ENCODE peak calls at places on chromosome 1, in seven cellular contexts. One of them, this sample, is unnamed.
A peak's percentile ranks its signal among the peaks of the same experiment; 100 is the strongest.

GRCh38 chr1:44422161-44422560 is 17.1 kb downstream of the RNF220 start:
- DNase-seq in COR-L47: no peak
- DNase-seq in prostate gland: no peak
- DNase-seq in activated CD8-positive, alpha-beta memory T cell treated with anti-CD3 and anti-CD28 coated beads for 24 hours: no peak
- DNase-seq in AG08395: no peak
- DNase-seq in stimulated activated naive B cell treated with anti-CD40 and anti-IgM and Interleukin-4, amounts not matched to agents 10 μg/mL and 1 μg/mL and 100 μg/mL, for 72 hours: no peak
- DNase-seq in substantia nigra: no peak
- DNase-seq in this sample: no peak

GRCh38 chr1:38197566-38197965 is 151.0 kb upstream of the POU3F1 start:
- DNase-seq in COR-L47: no peak
- DNase-seq in prostate gland: no peak
- DNase-seq in activated CD8-positive, alpha-beta memory T cell treated with anti-CD3 and anti-CD28 coated beads for 24 hours: no peak
- DNase-seq in AG08395: no peak
- DNase-seq in stimulated activated naive B cell treated with anti-CD40 and anti-IgM and Interleukin-4, amounts not matched to agents 10 μg/mL and 1 μg/mL and 100 μg/mL, for 72 hours: no peak
- DNase-seq in substantia nigra: no peak
- DNase-seq in this sample: no peak

GRCh38 chr1:240766831-240767230 is 154.9 kb upstream of the GREM2 start:
- DNase-seq in COR-L47: no peak
- DNase-seq in prostate gland: no peak
- DNase-seq in activated CD8-positive, alpha-beta memory T cell treated with anti-CD3 and anti-CD28 coated beads for 24 hours: no peak
- DNase-seq in AG08395: peak; percentile 36
- DNase-seq in stimulated activated naive B cell treated with anti-CD40 and anti-IgM and Interleukin-4, amounts not matched to agents 10 μg/mL and 1 μg/mL and 100 μg/mL, for 72 hours: no peak
- DNase-seq in substantia nigra: no peak
- DNase-seq in this sample: no peak

GRCh38 chr1:19456915-19457554 is 28.3 kb downstream of the CAPZB start:
- DNase-seq in COR-L47: no peak
- DNase-seq in prostate gland: no peak
- DNase-seq in activated CD8-positive, alpha-beta memory T cell treated with anti-CD3 and anti-CD28 coated beads for 24 hours: no peak
- DNase-seq in AG08395: no peak
- DNase-seq in stimulated activated naive B cell treated with anti-CD40 and anti-IgM and Interleukin-4, amounts not matched to agents 10 μg/mL and 1 μg/mL and 100 μg/mL, for 72 hours: no peak
- DNase-seq in substantia nigra: no peak
- DNase-seq in this sample: no peak

GRCh38 chr1:32988665-32989064 is 24.1 kb upstream of the RNF19B start:
- DNase-seq in COR-L47: no peak
- DNase-seq in prostate gland: no peak
- DNase-seq in activated CD8-positive, alpha-beta memory T cell treated with anti-CD3 and anti-CD28 coated beads for 24 hours: no peak
- DNase-seq in AG08395: no peak
- DNase-seq in stimulated activated naive B cell treated with anti-CD40 and anti-IgM and Interleukin-4, amounts not matched to agents 10 μg/mL and 1 μg/mL and 100 μg/mL, for 72 hours: no peak
- DNase-seq in substantia nigra: no peak
- DNase-seq in this sample: no peak

GRCh38 chr1:160353223-160353622 is 10.0 kb downstream of the NCSTN start:
- DNase-seq in COR-L47: no peak
- DNase-seq in prostate gland: no peak
- DNase-seq in activated CD8-positive, alpha-beta memory T cell treated with anti-CD3 and anti-CD28 coated beads for 24 hours: peak; percentile 41
- DNase-seq in AG08395: peak; percentile 25
- DNase-seq in stimulated activated naive B cell treated with anti-CD40 and anti-IgM and Interleukin-4, amounts not matched to agents 10 μg/mL and 1 μg/mL and 100 μg/mL, for 72 hours: no peak
- DNase-seq in substantia nigra: no peak
- DNase-seq in this sample: no peak

GRCh38 chr1:232579461-232579860 is 50.5 kb downstream of the SIPA1L2 start:
- DNase-seq in COR-L47: no peak
- DNase-seq in prostate gland: no peak
- DNase-seq in activated CD8-positive, alpha-beta memory T cell treated with anti-CD3 and anti-CD28 coated beads for 24 hours: no peak
- DNase-seq in AG08395: no peak
- DNase-seq in stimulated activated naive B cell treated with anti-CD40 and anti-IgM and Interleukin-4, amounts not matched to agents 10 μg/mL and 1 μg/mL and 100 μg/mL, for 72 hours: no peak
- DNase-seq in substantia nigra: no peak
- DNase-seq in this sample: no peak

GRCh38 chr1:118985611-118986290 is 2.4 kb downstream of the TBX15 start:
- DNase-seq in COR-L47: no peak
- DNase-seq in prostate gland: no peak
- DNase-seq in activated CD8-positive, alpha-beta memory T cell treated with anti-CD3 and anti-CD28 coated beads for 24 hours: no peak
- DNase-seq in AG08395: peak; percentile 42
- DNase-seq in stimulated activated naive B cell treated with anti-CD40 and anti-IgM and Interleukin-4, amounts not matched to agents 10 μg/mL and 1 μg/mL and 100 μg/mL, for 72 hours: no peak
- DNase-seq in substantia nigra: no peak
- DNase-seq in this sample: no peak

GRCh38 chr1:225891229-225891972 is 2.5 kb upstream of the LEFTY1 start:
- DNase-seq in COR-L47: no peak
- DNase-seq in prostate gland: peak; percentile 87
- DNase-seq in activated CD8-positive, alpha-beta memory T cell treated with anti-CD3 and anti-CD28 coated beads for 24 hours: no peak
- DNase-seq in AG08395: no peak
- DNase-seq in stimulated activated naive B cell treated with anti-CD40 and anti-IgM and Interleukin-4, amounts not matched to agents 10 μg/mL and 1 μg/mL and 100 μg/mL, for 72 hours: no peak
- DNase-seq in substantia nigra: no peak
- DNase-seq in this sample: peak; percentile 46

GRCh38 chr1:153122831-153123421 is 9.6 kb upstream of the SPRR2F start:
- DNase-seq in COR-L47: peak; percentile 98
- DNase-seq in prostate gland: no peak
- DNase-seq in activated CD8-positive, alpha-beta memory T cell treated with anti-CD3 and anti-CD28 coated beads for 24 hours: no peak
- DNase-seq in AG08395: no peak
- DNase-seq in stimulated activated naive B cell treated with anti-CD40 and anti-IgM and Interleukin-4, amounts not matched to agents 10 μg/mL and 1 μg/mL and 100 μg/mL, for 72 hours: no peak
- DNase-seq in substantia nigra: no peak
- DNase-seq in this sample: no peak

GRCh38 chr1:192538407-192539311 is 36.9 kb upstream of the RGS1 start:
- DNase-seq in COR-L47: no peak
- DNase-seq in prostate gland: no peak
- DNase-seq in activated CD8-positive, alpha-beta memory T cell treated with anti-CD3 and anti-CD28 coated beads for 24 hours: no peak
- DNase-seq in AG08395: peak; percentile 21
- DNase-seq in stimulated activated naive B cell treated with anti-CD40 and anti-IgM and Interleukin-4, amounts not matched to agents 10 μg/mL and 1 μg/mL and 100 μg/mL, for 72 hours: no peak
- DNase-seq in substantia nigra: no peak
- DNase-seq in this sample: no peak

GRCh38 chr1:36612881-36613280 is 130.2 kb upstream of the CSF3R start:
- DNase-seq in COR-L47: no peak
- DNase-seq in prostate gland: no peak
- DNase-seq in activated CD8-positive, alpha-beta memory T cell treated with anti-CD3 and anti-CD28 coated beads for 24 hours: no peak
- DNase-seq in AG08395: no peak
- DNase-seq in stimulated activated naive B cell treated with anti-CD40 and anti-IgM and Interleukin-4, amounts not matched to agents 10 μg/mL and 1 μg/mL and 100 μg/mL, for 72 hours: no peak
- DNase-seq in substantia nigra: no peak
- DNase-seq in this sample: no peak

GRCh38 chr1:199590708-199591107 is 436.8 kb upstream of the NR5A2 start:
- DNase-seq in COR-L47: no peak
- DNase-seq in prostate gland: no peak
- DNase-seq in activated CD8-positive, alpha-beta memory T cell treated with anti-CD3 and anti-CD28 coated beads for 24 hours: no peak
- DNase-seq in AG08395: no peak
- DNase-seq in stimulated activated naive B cell treated with anti-CD40 and anti-IgM and Interleukin-4, amounts not matched to agents 10 μg/mL and 1 μg/mL and 100 μg/mL, for 72 hours: no peak
- DNase-seq in substantia nigra: no peak
- DNase-seq in this sample: no peak

GRCh38 chr1:54095543-54096286 is 42.3 kb downstream of the TCEANC2 start:
- DNase-seq in COR-L47: peak; percentile 69
- DNase-seq in prostate gland: no peak
- DNase-seq in activated CD8-positive, alpha-beta memory T cell treated with anti-CD3 and anti-CD28 coated beads for 24 hours: no peak
- DNase-seq in AG08395: no peak
- DNase-seq in stimulated activated naive B cell treated with anti-CD40 and anti-IgM and Interleukin-4, amounts not matched to agents 10 μg/mL and 1 μg/mL and 100 μg/mL, for 72 hours: no peak
- DNase-seq in substantia nigra: no peak
- DNase-seq in this sample: no peak

GRCh38 chr1:223776826-223777454 is 64.6 kb downstream of the CAPN2 start:
- DNase-seq in COR-L47: no peak
- DNase-seq in prostate gland: peak; percentile 2
- DNase-seq in activated CD8-positive, alpha-beta memory T cell treated with anti-CD3 and anti-CD28 coated beads for 24 hours: no peak
- DNase-seq in AG08395: no peak
- DNase-seq in stimulated activated naive B cell treated with anti-CD40 and anti-IgM and Interleukin-4, amounts not matched to agents 10 μg/mL and 1 μg/mL and 100 μg/mL, for 72 hours: no peak
- DNase-seq in substantia nigra: no peak
- DNase-seq in this sample: no peak

GRCh38 chr1:211326528-211327340 is at the start of gene TRAF5:
- DNase-seq in COR-L47: peak; percentile 50
- DNase-seq in prostate gland: peak; percentile 36
- DNase-seq in activated CD8-positive, alpha-beta memory T cell treated with anti-CD3 and anti-CD28 coated beads for 24 hours: peak; percentile 84
- DNase-seq in AG08395: peak; percentile 45
- DNase-seq in stimulated activated naive B cell treated with anti-CD40 and anti-IgM and Interleukin-4, amounts not matched to agents 10 μg/mL and 1 μg/mL and 100 μg/mL, for 72 hours: peak; percentile 55
- DNase-seq in substantia nigra: peak; percentile 7
- DNase-seq in this sample: peak; percentile 40

GRCh38 chr1:21099034-21099868 is 77.4 kb downstream of the EIF4G3 start:
- DNase-seq in COR-L47: no peak
- DNase-seq in prostate gland: no peak
- DNase-seq in activated CD8-positive, alpha-beta memory T cell treated with anti-CD3 and anti-CD28 coated beads for 24 hours: no peak
- DNase-seq in AG08395: no peak
- DNase-seq in stimulated activated naive B cell treated with anti-CD40 and anti-IgM and Interleukin-4, amounts not matched to agents 10 μg/mL and 1 μg/mL and 100 μg/mL, for 72 hours: no peak
- DNase-seq in substantia nigra: no peak
- DNase-seq in this sample: no peak

GRCh38 chr1:57831624-57832023 is 407.8 kb upstream of the DAB1 start:
- DNase-seq in COR-L47: no peak
- DNase-seq in prostate gland: no peak
- DNase-seq in activated CD8-positive, alpha-beta memory T cell treated with anti-CD3 and anti-CD28 coated beads for 24 hours: no peak
- DNase-seq in AG08395: peak; percentile 27
- DNase-seq in stimulated activated naive B cell treated with anti-CD40 and anti-IgM and Interleukin-4, amounts not matched to agents 10 μg/mL and 1 μg/mL and 100 μg/mL, for 72 hours: no peak
- DNase-seq in substantia nigra: no peak
- DNase-seq in this sample: no peak

GRCh38 chr1:22524481-22524880 is 38.8 kb upstream of the EPHA8 start:
- DNase-seq in COR-L47: no peak
- DNase-seq in prostate gland: no peak
- DNase-seq in activated CD8-positive, alpha-beta memory T cell treated with anti-CD3 and anti-CD28 coated beads for 24 hours: no peak
- DNase-seq in AG08395: no peak
- DNase-seq in stimulated activated naive B cell treated with anti-CD40 and anti-IgM and Interleukin-4, amounts not matched to agents 10 μg/mL and 1 μg/mL and 100 μg/mL, for 72 hours: no peak
- DNase-seq in substantia nigra: no peak
- DNase-seq in this sample: no peak

GRCh38 chr1:64745181-64745985 is 508 bp downstream of the RAVER2 start:
- DNase-seq in COR-L47: peak; percentile 35
- DNase-seq in prostate gland: peak; percentile 31
- DNase-seq in activated CD8-positive, alpha-beta memory T cell treated with anti-CD3 and anti-CD28 coated beads for 24 hours: peak; percentile 67
- DNase-seq in AG08395: peak; percentile 3
- DNase-seq in stimulated activated naive B cell treated with anti-CD40 and anti-IgM and Interleukin-4, amounts not matched to agents 10 μg/mL and 1 μg/mL and 100 μg/mL, for 72 hours: no peak
- DNase-seq in substantia nigra: peak; percentile 23
- DNase-seq in this sample: peak; percentile 44

GRCh38 chr1:158103860-158104522 is 76.7 kb upstream of the CD1D start:
- DNase-seq in COR-L47: peak; percentile 29
- DNase-seq in prostate gland: no peak
- DNase-seq in activated CD8-positive, alpha-beta memory T cell treated with anti-CD3 and anti-CD28 coated beads for 24 hours: no peak
- DNase-seq in AG08395: no peak
- DNase-seq in stimulated activated naive B cell treated with anti-CD40 and anti-IgM and Interleukin-4, amounts not matched to agents 10 μg/mL and 1 μg/mL and 100 μg/mL, for 72 hours: no peak
- DNase-seq in substantia nigra: no peak
- DNase-seq in this sample: no peak

GRCh38 chr1:223886516-223886921 is 40.8 kb upstream of the TP53BP2 start:
- DNase-seq in COR-L47: no peak
- DNase-seq in prostate gland: no peak
- DNase-seq in activated CD8-positive, alpha-beta memory T cell treated with anti-CD3 and anti-CD28 coated beads for 24 hours: no peak
- DNase-seq in AG08395: no peak
- DNase-seq in stimulated activated naive B cell treated with anti-CD40 and anti-IgM and Interleukin-4, amounts not matched to agents 10 μg/mL and 1 μg/mL and 100 μg/mL, for 72 hours: no peak
- DNase-seq in substantia nigra: no peak
- DNase-seq in this sample: peak; percentile 60